ENCODE peak calls at places on chromosomes 3 and 15, in ten cellular contexts. T is pons; R is activated naive CD4-positive, alpha-beta T cell treated with anti-CD3 and anti-CD28 coated beads, Interleukin-2, amount 50 U/mL, for 16 hours; K is stimulated activated CD8-positive, alpha-beta memory T cell treated with anti-CD3 and anti-CD28 coated beads, Interleukin-7, amount 100 ng/mL, for 1 hour; X is SK-N-DZ; V is AG09309; D is activated T-cell treated with anti-CD3 and anti-CD28 coated beads, Interleukin-2, amount 50 U/mL, for 72 hours; W is SW 1271; P is epithelial cell of prostate; F is AG04450. G is an unnamed sample.

GRCh38 chr3:127908202-127908601 is 6.8 kb upstream of the KBTBD12 start:
- DNase-seq in T (peak), R (no peak), K (no peak), X (no peak), V (no peak), D (no peak), W (no peak), P (no peak), F (no peak), G (no peak)

GRCh38 chr3:81998139-81998755 is 236.8 kb upstream of the GBE1 start:
- DNase-seq in T (no peak), R (no peak), K (no peak), X (no peak), V (no peak), D (no peak), W (no peak), P (no peak), F (no peak), G (no peak)

GRCh38 chr15:29382862-29383261 is 113.2 kb upstream of the NSMCE3 start:
- DNase-seq in T (no peak), R (no peak), K (no peak), X (no peak), V (no peak), D (no peak), W (no peak), P (no peak), F (no peak), G (no peak)

GRCh38 chr3:126126811-126127431 is 43.0 kb upstream of the SLC41A3 start:
- DNase-seq in T (no peak), R (peak), K (no peak), X (no peak), V (no peak), D (no peak), W (no peak), P (no peak), F (no peak), G (no peak)

GRCh38 chr15:75786564-75786925 is 56.7 kb upstream of the UBE2Q2 start:
- DNase-seq in T (no peak), R (no peak), K (no peak), X (no peak), V (no peak), D (no peak), W (no peak), P (no peak), F (no peak), G (no peak)

GRCh38 chr3:141231923-141232861 is 567 bp downstream of the PXYLP1 start:
- DNase-seq in T (no peak), R (peak), K (no peak), X (peak), V (no peak), D (peak), W (no peak), P (no peak), F (no peak), G (no peak)

GRCh38 chr3:128329491-128330300 is 137.0 kb downstream of the DNAJB8 start:
- DNase-seq in T (no peak), R (no peak), K (no peak), X (no peak), V (no peak), D (no peak), W (no peak), P (no peak), F (no peak), G (no peak)

GRCh38 chr3:127067116-127067910 is 84.4 kb downstream of the PLXNA1 start:
- DNase-seq in T (no peak), R (no peak), K (no peak), X (no peak), V (no peak), D (no peak), W (no peak), P (no peak), F (no peak), G (no peak)

GRCh38 chr15:69616558-69616957 is 163.9 kb downstream of the RPLP1 start:
- DNase-seq in T (no peak), R (no peak), K (no peak), X (no peak), V (no peak), D (no peak), W (no peak), P (no peak), F (no peak), G (no peak)

GRCh38 chr3:49727154-49727923 is 3.6 kb upstream of the GMPPB start:
- DNase-seq in T (no peak), R (no peak), K (no peak), X (no peak), V (no peak), D (no peak), W (no peak), P (no peak), F (no peak), G (no peak)

GRCh38 chr3:188956839-188957489 is 214.8 kb upstream of the TPRG1 start:
- DNase-seq in T (peak), R (no peak), K (no peak), X (peak), V (peak), D (no peak), W (peak), P (no peak), F (no peak), G (peak)

GRCh38 chr15:94677202-94677790 is 445.9 kb downstream of the MCTP2 start:
- DNase-seq in T (no peak), R (no peak), K (no peak), X (no peak), V (no peak), D (no peak), W (no peak), P (peak), F (no peak), G (no peak)

GRCh38 chr15:70328137-70329115 is 230.7 kb upstream of the TLE3 start:
- DNase-seq in T (peak), R (no peak), K (no peak), X (no peak), V (no peak), D (no peak), W (no peak), P (no peak), F (peak), G (no peak)

GRCh38 chr3:185021326-185021725 is 131.5 kb downstream of the C3orf70 start:
- DNase-seq in T (peak), R (no peak), K (no peak), X (no peak), V (no peak), D (no peak), W (no peak), P (no peak), F (no peak), G (no peak)

GRCh38 chr15:51912528-51912927 is 59.0 kb downstream of the LEO1 start:
- DNase-seq in T (no peak), R (no peak), K (no peak), X (no peak), V (no peak), D (no peak), W (no peak), P (no peak), F (no peak), G (no peak)

GRCh38 chr15:73792429-73792828 is 39.3 kb upstream of the INSYN1 start:
- DNase-seq in T (no peak), R (no peak), K (no peak), X (no peak), V (no peak), D (no peak), W (no peak), P (no peak), F (no peak), G (no peak)

GRCh38 chr3:10361375-10361774 is 40.5 kb upstream of the SEC13 start:
- DNase-seq in T (no peak), R (no peak), K (no peak), X (no peak), V (no peak), D (no peak), W (no peak), P (no peak), F (no peak), G (no peak)

GRCh38 chr3:38117163-38117716 is 19.7 kb downstream of the ACAA1 start:
- DNase-seq in T (no peak), R (no peak), K (no peak), X (no peak), V (no peak), D (no peak), W (peak), P (no peak), F (no peak), G (no peak)

GRCh38 chr3:72942427-72942826 is 54.2 kb upstream of the PPP4R2 start:
- DNase-seq in T (no peak), R (no peak), K (no peak), X (no peak), V (no peak), D (no peak), W (no peak), P (no peak), F (no peak), G (no peak)

GRCh38 chr15:63922551-63923315 is 89.0 kb upstream of the HERC1 start:
- DNase-seq in T (no peak), R (no peak), K (no peak), X (no peak), V (no peak), D (no peak), W (no peak), P (no peak), F (no peak), G (no peak)

G was measured in GM12864.